ENCODE peak calls at places on chromosomes 16 and 17, in four cellular contexts. W is stimulated activated CD4-positive, alpha-beta T cell treated with anti-CD3 and anti-CD28 coated beads, Interleukin-2, amount 100 ng/mL, for 48 hours; P is posterior cingulate gyrus; V is activated naive CD4-positive, alpha-beta T cell treated with anti-CD3 and anti-CD28 coated beads for 36 hours. G is an unnamed sample.

GRCh38 chr16:4373909-4374742 is 2.5 kb downstream of the VASN start:
- DNase-seq in W (no peak), P (no peak), V (no peak), G (peak; percentile 78)

GRCh38 chr17:12627177-12627629 is 38.5 kb upstream of the MYOCD start:
- DNase-seq in W (no peak), P (no peak), V (no peak), G (no peak)

GRCh38 chr17:4381690-4382671 is 15.5 kb upstream of the UBE2G1 start:
- DNase-seq in W (no peak), P (no peak), V (no peak), G (no peak)

GRCh38 chr17:4607773-4608187 is 23.5 kb downstream of the SMTNL2 start:
- DNase-seq in W (no peak), P (no peak), V (no peak), G (no peak)

GRCh38 chr17:2926019-2926650 is 129.9 kb downstream of the RAP1GAP2 start:
- DNase-seq in W (no peak), P (no peak), V (no peak), G (no peak)

GRCh38 chr17:17386143-17386800 is 83.1 kb downstream of the NT5M start:
- DNase-seq in W (no peak), P (no peak), V (no peak), G (no peak)

GRCh38 chr17:44687752-44688151 is 1.8 kb downstream of the CCDC43 start:
- DNase-seq in W (no peak), P (no peak), V (no peak), G (no peak)

GRCh38 chr17:39219647-39220154 is 6.0 kb downstream of the STAC2 start:
- DNase-seq in W (no peak), P (no peak), V (no peak), G (no peak)

GRCh38 chr17:82492647-82493516 is 26.6 kb upstream of the FOXK2 start:
- DNase-seq in W (no peak), P (no peak), V (no peak), G (no peak)

GRCh38 chr17:67569873-67570272 is 147.9 kb upstream of the NOL11 start:
- DNase-seq in W (no peak), P (no peak), V (no peak), G (no peak)

GRCh38 chr16:74896389-74897370 is 88.2 kb downstream of the WDR59 start:
- DNase-seq in W (no peak), P (no peak), V (no peak), G (no peak)

GRCh38 chr17:76208120-76208519 is 32.2 kb downstream of the RNF157 start:
- DNase-seq in W (no peak), P (no peak), V (no peak), G (no peak)

GRCh38 chr17:82349287-82349701 is 9.8 kb upstream of the TEX19 start:
- DNase-seq in W (no peak), P (no peak), V (no peak), G (no peak)

GRCh38 chr16:3138823-3139426 is 4.1 kb downstream of the ZNF213 start:
- DNase-seq in W (no peak), P (no peak), V (no peak), G (no peak)

GRCh38 chr16:52976539-52977167 is 76.0 kb downstream of the CHD9NB start:
- DNase-seq in W (no peak), P (no peak), V (peak; percentile 5), G (no peak)

GRCh38 chr16:15682105-15682570 is 32.1 kb downstream of the NDE1 start:
- DNase-seq in W (peak; percentile 12), P (no peak), V (peak; percentile 72), G (no peak)

GRCh38 chr16:1936945-1937479 is 6.0 kb downstream of the MSRB1 start:
- DNase-seq in W (no peak), P (no peak), V (no peak), G (no peak)

GRCh38 chr16:85420501-85421337 is 192.4 kb upstream of the GSE1 start:
- DNase-seq in W (peak; percentile 82), P (no peak), V (peak; percentile 71), G (peak; percentile 87)

GRCh38 chr17:38320482-38320881 is 23.3 kb downstream of the GPR179 start:
- DNase-seq in W (no peak), P (no peak), V (no peak), G (peak; percentile 40)

GRCh38 chr16:1964046-1964505 is 550 bp downstream of the RPS2 start:
- DNase-seq in W (no peak), P (no peak), V (peak; percentile 32), G (no peak)

GRCh38 chr17:2841606-2842005 is 45.4 kb downstream of the RAP1GAP2 start:
- DNase-seq in W (no peak), P (no peak), V (no peak), G (no peak)

GRCh38 chr17:65561394-65562205 is at the start of gene AXIN2:
- DNase-seq in W (peak; percentile 82), P (peak; percentile 70), V (peak; percentile 87), G (peak; percentile 99)

GRCh38 chr17:37844977-37845293 is 79.3 kb upstream of the TBC1D3K start:
- DNase-seq in W (no peak), P (no peak), V (no peak), G (no peak)

GRCh38 chr16:27759301-27759871 is 209.4 kb downstream of the KATNIP start:
- DNase-seq in W (no peak), P (peak; percentile 44), V (no peak), G (no peak)

GRCh38 chr17:63494300-63494928 is 17.6 kb downstream of the ACE start:
- DNase-seq in W (no peak), P (no peak), V (no peak), G (no peak)

GRCh38 chr16:15757075-15757386 is 99.8 kb downstream of the MYH11 start:
- DNase-seq in W (no peak), P (no peak), V (no peak), G (no peak)